ENCODE peak calls at places on chromosomes 5 and 9, in six cellular contexts. Q is foreskin fibroblast, O is GM12865, W is WTC11, S is lung, F is uterus. N is an unnamed sample.

GRCh38 chr5:130198927-130199326 is 294.7 kb downstream of the CHSY3 start:
- DNase-seq in Q (no peak), O (peak), W (peak), S (no peak), F (no peak), N (no peak)

GRCh38 chr5:172612771-172613170 is 28.3 kb upstream of the NEURL1B start:
- DNase-seq in Q (no peak), O (no peak), W (no peak), S (no peak), F (no peak), N (no peak)

GRCh38 chr9:133945314-133945975 is 46.7 kb downstream of the VAV2 start:
- DNase-seq in Q (no peak), O (peak), W (peak), S (no peak), F (no peak), N (peak)

GRCh38 chr5:147748590-147748989 is 33.9 kb downstream of the JAKMIP2 start:
- DNase-seq in Q (no peak), O (no peak), W (no peak), S (no peak), F (no peak), N (no peak)

GRCh38 chr9:134181648-134182034 is 17.3 kb upstream of the RNU6ATAC start:
- DNase-seq in Q (no peak), O (peak), W (no peak), S (no peak), F (no peak), N (peak)

GRCh38 chr9:71072587-71072986 is 48.8 kb downstream of the TRPM3 start:
- DNase-seq in Q (no peak), O (no peak), W (no peak), S (no peak), F (no peak), N (no peak)

GRCh38 chr5:6182271-6182815 is 196.0 kb downstream of the MED10 start:
- DNase-seq in Q (no peak), O (no peak), W (no peak), S (no peak), F (no peak), N (no peak)

GRCh38 chr5:26700759-26701384 is 337.5 kb downstream of the CDH9 start:
- DNase-seq in Q (no peak), O (peak), W (peak), S (no peak), F (no peak), N (no peak)

GRCh38 chr5:77168187-77168883 is 42.1 kb upstream of the PDE8B start:
- DNase-seq in Q (peak), O (no peak), W (no peak), S (no peak), F (peak), N (no peak)

GRCh38 chr9:113523421-113524141 is 60.1 kb downstream of the RGS3 start:
- DNase-seq in Q (no peak), O (peak), W (no peak), S (peak), F (no peak), N (peak)

GRCh38 chr9:97853844-97854695 is 1.0 kb downstream of the FOXE1 start:
- DNase-seq in Q (no peak), O (no peak), W (peak), S (no peak), F (no peak), N (peak)

GRCh38 chr9:117268847-117269452 is 145.9 kb downstream of the ASTN2 start:
- DNase-seq in Q (no peak), O (no peak), W (no peak), S (no peak), F (no peak), N (no peak)

GRCh38 chr5:147072591-147072990 is 162.2 kb upstream of the STK32A start:
- DNase-seq in Q (no peak), O (no peak), W (no peak), S (no peak), F (no peak), N (no peak)

GRCh38 chr5:124043456-124043855 is 531.5 kb downstream of the CSNK1G3 start:
- DNase-seq in Q (no peak), O (peak), W (no peak), S (no peak), F (no peak), N (no peak)
- TF ChIP-seq CTCF in Q (no peak), O (no peak), W (no peak), S (no peak), F (no peak), N (no peak)

DNA sequence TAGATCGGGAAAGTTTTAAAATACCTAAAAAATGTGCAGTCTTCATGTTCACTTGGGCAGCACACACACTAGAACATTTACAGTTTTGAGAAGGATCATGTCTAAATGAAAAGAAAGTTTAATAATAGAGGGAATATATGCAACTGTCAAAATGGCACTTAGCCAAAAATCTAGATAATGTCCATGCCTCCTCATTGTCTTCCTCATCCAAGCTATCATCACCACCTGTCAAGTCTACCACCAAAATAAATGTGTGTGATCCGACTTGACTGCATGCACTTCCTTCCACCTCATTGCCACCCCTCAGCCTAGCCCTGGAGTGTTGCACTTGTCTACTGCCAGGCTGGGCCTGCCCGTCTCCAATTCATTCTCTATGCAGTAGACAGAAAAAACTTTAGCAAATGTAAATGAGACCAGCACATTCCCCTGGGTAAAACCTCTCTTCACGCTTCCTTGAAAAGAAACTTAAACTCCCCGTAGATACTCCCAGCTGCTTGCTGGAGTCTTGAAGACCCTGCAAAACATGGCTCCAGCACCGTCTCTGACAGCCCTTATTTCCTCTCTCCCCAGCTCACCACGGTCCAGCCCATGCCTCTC is 66.9 kb downstream of the FANCC start:
- DNase-seq in Q (no peak), O (no peak), W (no peak), S (no peak), F (no peak), N (no peak)
- TF ChIP-seq CTCF in Q (no peak), O (no peak), W (no peak), S (no peak), F (no peak), N (no peak)

GRCh38 chr5:40716000-40716399 is 36.3 kb downstream of the PTGER4 start:
- DNase-seq in Q (no peak), O (no peak), W (no peak), S (no peak), F (no peak), N (no peak)
- TF ChIP-seq CTCF in Q (no peak), O (no peak), W (no peak), S (no peak), F (no peak), N (no peak)

GRCh38 chr5:9617739-9618504 is 12.2 kb downstream of the TAS2R1 start:
- DNase-seq in Q (no peak), O (no peak), W (no peak), S (no peak), F (no peak), N (no peak)

GRCh38 chr5:9621379-9621903 is 8.7 kb downstream of the TAS2R1 start:
- DNase-seq in Q (peak), O (no peak), W (no peak), S (no peak), F (no peak), N (no peak)

GRCh38 chr5:9619331-9620092 is 10.6 kb downstream of the TAS2R1 start:
- DNase-seq in Q (no peak), O (no peak), W (no peak), S (no peak), F (no peak), N (no peak)

GRCh38 chr5:9613360-9613759 is 16.8 kb downstream of the TAS2R1 start:
- DNase-seq in Q (no peak), O (no peak), W (no peak), S (no peak), F (no peak), N (no peak)

DNA sequence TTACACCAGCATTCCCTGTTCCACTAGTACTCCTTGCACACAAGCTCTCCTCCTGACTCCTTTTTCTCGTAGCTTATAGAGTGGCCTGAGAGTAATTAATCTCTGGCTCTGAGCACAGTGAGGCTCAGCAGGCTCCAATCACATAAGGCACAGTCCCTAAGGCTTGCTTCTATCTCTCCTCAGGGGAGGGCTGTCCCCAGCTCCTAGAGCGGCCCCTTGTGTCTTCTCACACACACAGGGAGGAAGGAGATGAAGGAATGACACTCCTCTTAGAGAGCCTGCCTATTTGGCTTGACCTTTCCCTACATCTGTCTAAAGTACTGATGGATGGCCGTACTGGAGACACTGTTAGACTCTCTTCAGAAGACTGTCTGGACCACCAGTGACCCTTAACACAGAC is 13.0 kb downstream of the TAS2R1 start:
- DNase-seq in Q (no peak), O (no peak), W (no peak), S (no peak), F (no peak), N (no peak)
- TF ChIP-seq CTCF in Q (no peak), O (no peak), W (no peak), S (no peak), F (no peak), N (no peak)

N was measured in CD14-positive monocyte.